ENCODE peak calls at places on chromosome 10, in ten cellular contexts. P is PC-3, W is IMR-90, Z is choroid plexus epithelial cell, A is RWPE1, V is progenitor cell of endocrine pancreas, J is AG09309, B is cardiac fibroblast, I is glutamatergic neuron, L is Peyer's patch. K is an unnamed sample.

GRCh38 chr10:56269181-56269580 is 91.9 kb downstream of the ZWINT start:
- DNase-seq in P (peak), W (no peak), Z (no peak), A (no peak), V (no peak), J (no peak), B (no peak), I (no peak), L (no peak), K (no peak)

GRCh38 chr10:117830832-117831231 is 215.9 kb downstream of the RAB11FIP2 start:
- DNase-seq in P (no peak), W (no peak), Z (no peak), A (no peak), V (no peak), J (no peak), B (no peak), I (no peak), L (no peak), K (peak)

GRCh38 chr10:70126700-70127395 is 5.8 kb downstream of the AIFM2 start:
- DNase-seq in P (no peak), W (no peak), Z (no peak), A (no peak), V (no peak), J (no peak), B (no peak), I (no peak), L (no peak), K (no peak)

GRCh38 chr10:43315535-43316245 is 48.8 kb upstream of the RASGEF1A start:
- DNase-seq in P (no peak), W (no peak), Z (no peak), A (no peak), V (no peak), J (no peak), B (no peak), I (no peak), L (no peak), K (no peak)

GRCh38 chr10:17025444-17026295 is 103.9 kb downstream of the CUBN start:
- DNase-seq in P (peak), W (peak), Z (peak), A (peak), V (no peak), J (peak), B (peak), I (no peak), L (no peak), K (no peak)

GRCh38 chr10:26780793-26781601 is 79.8 kb downstream of the ABI1 start:
- DNase-seq in P (peak), W (peak), Z (peak), A (peak), V (no peak), J (peak), B (peak), I (no peak), L (peak), K (no peak)

GRCh38 chr10:77332256-77332655 is 305.4 kb downstream of the KCNMA1 start:
- DNase-seq in P (no peak), W (no peak), Z (no peak), A (no peak), V (no peak), J (no peak), B (no peak), I (peak), L (no peak), K (no peak)

GRCh38 chr10:97250952-97251351 is 41.5 kb downstream of the ARHGAP19 start:
- DNase-seq in P (no peak), W (no peak), Z (no peak), A (no peak), V (no peak), J (no peak), B (no peak), I (no peak), L (no peak), K (no peak)

GRCh38 chr10:109663122-109663521 is 260.2 kb downstream of the XPNPEP1 start:
- DNase-seq in P (no peak), W (no peak), Z (no peak), A (no peak), V (no peak), J (no peak), B (no peak), I (no peak), L (no peak), K (no peak)

GRCh38 chr10:112981553-112981952 is 31.5 kb downstream of the TCF7L2 start:
- DNase-seq in P (no peak), W (no peak), Z (no peak), A (no peak), V (no peak), J (peak), B (no peak), I (no peak), L (no peak), K (no peak)

GRCh38 chr10:73908853-73909611 is 1.9 kb upstream of the PLAU start:
- DNase-seq in P (peak), W (peak), Z (peak), A (peak), V (no peak), J (peak), B (peak), I (no peak), L (peak), K (no peak)

GRCh38 chr10:119449760-119450461 is 92.6 kb downstream of the RGS10 start:
- DNase-seq in P (peak), W (peak), Z (peak), A (peak), V (no peak), J (peak), B (peak), I (no peak), L (peak), K (no peak)

GRCh38 chr10:132394936-132395703 is 1.9 kb upstream of the PWWP2B start:
- DNase-seq in P (no peak), W (no peak), Z (no peak), A (no peak), V (no peak), J (no peak), B (no peak), I (peak), L (no peak), K (no peak)

GRCh38 chr10:129223363-129223762 is 243.7 kb upstream of the MGMT start:
- DNase-seq in P (no peak), W (no peak), Z (no peak), A (no peak), V (no peak), J (no peak), B (no peak), I (no peak), L (no peak), K (no peak)

GRCh38 chr10:112240441-112240840 is 42.8 kb upstream of the TECTB start:
- DNase-seq in P (no peak), W (no peak), Z (no peak), A (no peak), V (no peak), J (no peak), B (no peak), I (no peak), L (no peak), K (no peak)

GRCh38 chr10:3761916-3762708 is 22.9 kb downstream of the KLF6 start:
- DNase-seq in P (peak), W (peak), Z (peak), A (no peak), V (no peak), J (no peak), B (no peak), I (no peak), L (no peak), K (no peak)

GRCh38 chr10:124728830-124729661 is 15.1 kb downstream of the FAM53B start:
- DNase-seq in P (no peak), W (no peak), Z (no peak), A (no peak), V (no peak), J (no peak), B (no peak), I (no peak), L (peak), K (no peak)

GRCh38 chr10:129465796-129466702 is 992 bp upstream of the MGMT start:
- DNase-seq in P (no peak), W (no peak), Z (no peak), A (no peak), V (no peak), J (no peak), B (peak), I (no peak), L (no peak), K (no peak)

GRCh38 chr10:124354411-124355382 is 64.0 kb downstream of the OAT start:
- DNase-seq in P (no peak), W (peak), Z (peak), A (no peak), V (no peak), J (peak), B (peak), I (peak), L (peak), K (no peak)

GRCh38 chr10:99612167-99612831 is 7.9 kb downstream of the SLC25A28 start:
- DNase-seq in P (peak), W (peak), Z (peak), A (peak), V (peak), J (peak), B (peak), I (no peak), L (no peak), K (peak)

GRCh38 chr10:32650246-32650655 is 204.3 kb downstream of the CCDC7 start:
- DNase-seq in P (peak), W (no peak), Z (peak), A (no peak), V (no peak), J (peak), B (no peak), I (no peak), L (no peak), K (no peak)

GRCh38 chr10:59905735-59906416 is 480 bp downstream of the CCDC6 start:
- DNase-seq in P (no peak), W (no peak), Z (no peak), A (no peak), V (peak), J (no peak), B (no peak), I (peak), L (no peak), K (no peak)

GRCh38 chr10:75165684-75166622 is 44.6 kb upstream of the VDAC2 start:
- DNase-seq in P (no peak), W (peak), Z (peak), A (no peak), V (no peak), J (no peak), B (peak), I (no peak), L (no peak), K (no peak)

GRCh38 chr10:114079421-114079820 is 35.8 kb downstream of the ADRB1 start:
- DNase-seq in P (no peak), W (no peak), Z (no peak), A (no peak), V (no peak), J (no peak), B (no peak), I (no peak), L (no peak), K (no peak)

GRCh38 chr10:99929360-99929759 is 80.4 kb downstream of the DNMBP start:
- DNase-seq in P (no peak), W (no peak), Z (no peak), A (no peak), V (no peak), J (no peak), B (no peak), I (no peak), L (no peak), K (no peak)

GRCh38 chr10:33015798-33016547 is 57.9 kb upstream of the ITGB1 start:
- DNase-seq in P (peak), W (peak), Z (peak), A (no peak), V (no peak), J (no peak), B (peak), I (no peak), L (no peak), K (no peak)

GRCh38 chr10:92691591-92692084 is 1.9 kb downstream of the HHEX start:
- DNase-seq in P (no peak), W (no peak), Z (no peak), A (no peak), V (peak), J (no peak), B (no peak), I (peak), L (peak), K (peak)

DNA sequence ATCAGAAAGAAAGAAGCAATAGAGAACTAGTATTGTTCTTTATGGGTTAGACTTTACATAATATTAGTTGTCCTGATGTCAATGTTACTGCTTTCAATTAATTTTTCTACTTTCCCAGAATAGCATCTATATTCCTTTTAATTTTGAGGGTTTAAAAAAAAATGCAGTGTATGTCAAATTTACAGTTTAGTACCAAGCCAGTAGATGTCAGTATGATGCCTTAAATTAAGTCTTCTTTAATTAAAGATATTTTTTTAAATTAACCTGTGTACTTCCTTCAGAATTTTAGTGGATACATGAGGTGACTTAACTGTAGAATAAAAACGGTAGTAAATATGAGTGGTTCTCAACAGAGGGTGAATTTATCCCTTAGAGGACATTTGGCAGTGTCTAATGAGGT is 35.2 kb upstream of the STOX1 start:
- DNase-seq in P (peak), W (peak), Z (peak), A (no peak), V (no peak), J (no peak), B (peak), I (no peak), L (no peak), K (no peak)
- TF ChIP-seq CTCF in P (peak), W (peak), Z (peak), A (peak), V (peak), J (no peak), B (no peak), I (no peak), L (peak), K (peak)

GRCh38 chr10:127492607-127493250 is 56.4 kb upstream of the NPS start:
- DNase-seq in P (peak), W (no peak), Z (peak), A (no peak), V (no peak), J (no peak), B (no peak), I (no peak), L (no peak), K (peak)
- TF ChIP-seq CTCF in P (peak), W (no peak), Z (peak), A (no peak), V (peak), J (peak), B (peak), I (no peak), L (no peak), K (no peak)

GRCh38 chr10:21261705-21262285 is 263.7 kb downstream of the SKIDA1 start:
- DNase-seq in P (no peak), W (no peak), Z (no peak), A (no peak), V (no peak), J (no peak), B (no peak), I (no peak), L (no peak), K (no peak)

GRCh38 chr10:21263266-21263803 is 262.1 kb downstream of the SKIDA1 start:
- DNase-seq in P (no peak), W (no peak), Z (no peak), A (no peak), V (no peak), J (no peak), B (no peak), I (no peak), L (no peak), K (no peak)

GRCh38 chr10:21264271-21264670 is 261.2 kb downstream of the SKIDA1 start:
- DNase-seq in P (peak), W (no peak), Z (no peak), A (peak), V (no peak), J (no peak), B (no peak), I (no peak), L (no peak), K (no peak)

GRCh38 chr10:21263839-21264238 is 261.6 kb downstream of the SKIDA1 start:
- DNase-seq in P (no peak), W (no peak), Z (no peak), A (no peak), V (no peak), J (no peak), B (no peak), I (no peak), L (no peak), K (no peak)

GRCh38 chr10:21265622-21266021 is 259.9 kb downstream of the SKIDA1 start:
- DNase-seq in P (peak), W (peak), Z (peak), A (peak), V (no peak), J (no peak), B (peak), I (no peak), L (no peak), K (no peak)
- TF ChIP-seq CTCF in P (no peak), W (no peak), Z (no peak), A (no peak), V (no peak), J (no peak), B (no peak), I (no peak), L (no peak), K (no peak)

DNA sequence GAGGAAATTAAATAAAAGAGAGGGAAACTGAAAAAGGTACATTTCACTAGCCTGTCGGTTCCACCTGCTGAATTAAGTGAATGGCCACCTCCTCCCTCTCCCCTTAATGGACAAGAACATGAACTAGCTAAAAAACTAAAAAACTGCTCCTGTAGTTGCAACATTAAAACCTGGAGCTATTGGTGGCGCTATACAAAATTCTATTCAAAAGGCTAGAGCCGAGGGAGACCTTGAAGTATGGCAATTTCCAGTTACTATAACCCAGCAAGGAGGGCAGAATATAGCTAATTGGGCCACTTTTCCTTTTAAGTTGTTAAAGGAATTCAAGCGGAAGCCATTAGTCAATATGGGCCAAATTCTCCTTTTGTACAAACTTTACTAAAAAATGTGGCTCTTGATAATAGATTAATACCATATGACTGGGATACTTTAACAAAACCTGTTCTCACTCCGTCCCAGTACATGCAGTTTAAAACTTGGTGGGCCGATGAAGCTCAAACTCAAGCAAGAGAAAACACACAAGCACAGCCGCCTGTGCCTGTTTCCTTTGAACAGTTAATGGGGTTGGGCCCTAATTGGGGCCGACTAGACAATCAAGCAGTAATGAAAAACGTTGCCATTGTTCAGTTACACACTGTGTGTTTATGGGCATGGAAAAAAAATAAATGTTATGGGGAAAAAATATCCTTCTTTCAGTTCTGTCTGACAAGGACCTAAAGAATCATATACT is 6.5 kb upstream of the CHST3 start:
- DNase-seq in P (no peak), W (no peak), Z (peak), A (no peak), V (no peak), J (no peak), B (peak), I (no peak), L (no peak), K (no peak)
- TF ChIP-seq CTCF in P (peak), W (peak), Z (peak), A (no peak), V (peak), J (peak), B (no peak), I (no peak), L (no peak), K (no peak)

DNA sequence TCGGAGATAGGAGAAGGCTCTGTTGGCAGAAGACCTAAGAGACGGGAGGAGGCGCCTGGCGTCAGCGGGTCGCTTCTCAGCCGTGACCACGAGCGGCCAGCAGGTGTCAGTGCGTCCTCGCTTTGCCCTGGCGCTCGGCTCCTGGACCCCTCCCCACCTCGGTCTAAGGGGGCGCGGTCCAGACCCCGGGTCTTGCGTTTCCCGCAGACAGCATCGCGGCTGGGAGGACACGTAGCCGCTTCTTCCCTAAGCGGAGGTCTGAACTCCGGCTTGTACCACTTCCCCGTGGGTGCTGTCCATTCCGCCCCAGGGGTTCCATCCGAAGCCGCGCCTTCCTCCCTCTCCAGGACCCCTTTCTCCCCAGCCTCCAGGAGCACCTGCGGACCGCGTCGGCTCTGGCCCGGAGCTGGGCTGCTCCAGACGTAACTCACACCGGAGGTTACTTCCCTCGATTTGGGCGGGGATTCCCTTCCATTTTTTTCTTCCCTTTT is 593 bp upstream of the ADRA2A start:
- DNase-seq in P (peak), W (peak), Z (peak), A (peak), V (peak), J (no peak), B (peak), I (peak), L (no peak), K (peak)
- TF ChIP-seq CTCF in P (peak), W (peak), Z (peak), A (peak), V (peak), J (peak), B (peak), I (peak), L (peak), K (peak)

K was measured in endothelial cell.